ENCODE peak calls at places on chromosomes 16 and 17, in seven cellular contexts. Y is neuronal stem cell, O is SK-N-SH, C is astrocyte, G is GM23248, F is colonic mucosa, B is neural progenitor cell. W is an unnamed sample.

GRCh38 chr17:77269696-77270681 is 129.2 kb downstream of the SEC14L1 start:
- DNase-seq in Y (no peak), O (no peak), C (no peak), G (no peak), F (no peak), B (no peak), W (no peak)

GRCh38 chr16:88597856-88598491 is 27.8 kb downstream of the ZC3H18 start:
- DNase-seq in Y (no peak), O (no peak), C (no peak), G (no peak), F (no peak), B (no peak), W (no peak)

GRCh38 chr16:56671706-56672105 is 2.1 kb downstream of the MT1H start:
- DNase-seq in Y (no peak), O (no peak), C (no peak), G (peak), F (no peak), B (no peak), W (no peak)

GRCh38 chr17:61248399-61248798 is 151.2 kb upstream of the TBX2 start:
- DNase-seq in Y (no peak), O (peak), C (peak), G (peak), F (peak), B (no peak), W (no peak)

GRCh38 chr16:3696425-3697218 is 20.7 kb downstream of the TRAP1 start:
- DNase-seq in Y (no peak), O (no peak), C (peak), G (peak), F (no peak), B (no peak), W (peak)

GRCh38 chr17:77456271-77456950 is 315.6 kb downstream of the SEC14L1 start:
- DNase-seq in Y (no peak), O (no peak), C (no peak), G (no peak), F (no peak), B (no peak), W (no peak)

GRCh38 chr16:83802135-83802534 is 5.6 kb upstream of the HSBP1 start:
- DNase-seq in Y (no peak), O (no peak), C (peak), G (peak), F (no peak), B (no peak), W (peak)

GRCh38 chr17:41538565-41538991 is 10.5 kb upstream of the KRT19 start:
- DNase-seq in Y (no peak), O (no peak), C (no peak), G (peak), F (no peak), B (no peak), W (peak)

GRCh38 chr17:31880311-31880710 is 21.2 kb downstream of the UTP6 start:
- DNase-seq in Y (no peak), O (no peak), C (no peak), G (no peak), F (no peak), B (no peak), W (no peak)

GRCh38 chr17:80704381-80704819 is 159.8 kb downstream of the RPTOR start:
- DNase-seq in Y (no peak), O (no peak), C (peak), G (peak), F (no peak), B (no peak), W (no peak)

GRCh38 chr17:21174719-21175118 is 39.2 kb downstream of the TMEM11 start:
- DNase-seq in Y (no peak), O (peak), C (peak), G (peak), F (no peak), B (no peak), W (no peak)

DNA sequence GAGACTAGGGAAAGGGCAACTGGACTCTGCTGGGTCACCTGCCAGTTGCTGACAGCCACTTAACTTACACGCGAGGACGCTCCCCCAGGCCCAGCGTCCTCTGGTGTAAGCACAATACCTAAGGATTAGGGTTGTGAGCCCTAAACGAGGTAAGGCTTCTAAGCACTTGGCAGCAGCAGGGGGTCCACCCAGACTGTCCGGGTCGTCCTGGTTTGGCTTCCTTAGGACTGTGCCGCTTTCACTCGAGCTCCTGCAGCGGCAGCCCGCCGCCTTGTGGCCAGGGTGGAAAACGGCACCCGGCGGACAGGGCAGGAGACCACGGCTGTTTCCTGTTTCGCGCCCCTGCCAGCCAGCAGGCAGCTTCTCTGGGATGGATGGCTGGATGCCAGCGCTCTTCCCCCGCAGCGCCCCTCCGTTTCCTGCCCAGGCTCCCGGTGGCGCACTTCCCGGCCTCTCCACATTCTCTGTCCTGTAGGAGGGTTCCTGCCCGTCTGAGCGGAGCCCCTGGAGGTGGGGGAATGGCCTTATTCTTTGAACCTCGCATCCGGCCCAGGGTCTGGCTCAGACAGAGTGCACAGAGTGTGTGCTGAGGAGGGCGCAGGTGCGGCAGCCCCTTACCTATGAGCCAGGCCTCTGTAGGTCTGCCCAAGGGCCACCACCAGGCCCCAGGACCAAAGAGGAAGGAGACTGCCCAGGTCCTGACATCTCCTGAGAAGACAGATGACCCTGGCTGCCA is 47.0 kb upstream of the AMZ2 start:
- DNase-seq in Y (peak), O (peak), C (peak), G (peak), F (peak), B (peak), W (peak)
- H3K9ac ChIP-seq in Y (no peak), O (no peak), C (no peak), G (no peak), F (peak), B (no peak), W (no peak)

GRCh38 chr16:12168054-12169018 is 191.8 kb downstream of the SNX29 start:
- DNase-seq in Y (no peak), O (no peak), C (no peak), G (no peak), F (no peak), B (no peak), W (no peak)
- H3K9ac ChIP-seq in Y (no peak), O (no peak), C (no peak), G (no peak), F (no peak), B (no peak), W (no peak)

GRCh38 chr16:576197-576822 is 6.5 kb downstream of the PIGQ start:
- DNase-seq in Y (no peak), O (no peak), C (no peak), G (no peak), F (no peak), B (no peak), W (no peak)
- H3K9ac ChIP-seq in Y (peak), O (no peak), C (no peak), G (no peak), F (no peak), B (no peak), W (no peak)

GRCh38 chr16:50155925-50156324 is 2.8 kb downstream of the TENT4B start:
- DNase-seq in Y (no peak), O (no peak), C (no peak), G (no peak), F (no peak), B (no peak), W (no peak)

GRCh38 chr16:50153648-50154368 is 702 bp downstream of the TENT4B start:
- DNase-seq in Y (no peak), O (peak), C (no peak), G (peak), F (peak), B (peak), W (peak)

GRCh38 chr16:50152807-50153647 is at the start of gene TENT4B:
- DNase-seq in Y (peak), O (peak), C (peak), G (peak), F (peak), B (peak), W (peak)

GRCh38 chr16:50152386-50152806 is 710 bp upstream of the TENT4B start:
- DNase-seq in Y (no peak), O (no peak), C (peak), G (peak), F (peak), B (no peak), W (peak)

GRCh38 chr16:50154369-50154947 is 1.4 kb downstream of the TENT4B start:
- DNase-seq in Y (no peak), O (peak), C (no peak), G (peak), F (no peak), B (no peak), W (peak)
- H3K9ac ChIP-seq in Y (peak), O (peak), C (peak), G (peak), F (peak), B (peak), W (peak)

GRCh38 chr16:81097230-81097629 is 1.0 kb upstream of the GCSH start:
- DNase-seq in Y (no peak), O (no peak), C (no peak), G (no peak), F (no peak), B (no peak), W (no peak)

GRCh38 chr16:81094771-81095251 is 1.4 kb downstream of the GCSH start:
- DNase-seq in Y (no peak), O (no peak), C (peak), G (peak), F (no peak), B (no peak), W (no peak)

GRCh38 chr16:81095653-81095952 is 592 bp downstream of the GCSH start:
- DNase-seq in Y (no peak), O (no peak), C (no peak), G (no peak), F (no peak), B (no peak), W (no peak)

GRCh38 chr16:81095953-81096714 is at the start of gene GCSH:
- DNase-seq in Y (peak), O (peak), C (peak), G (peak), F (peak), B (peak), W (peak)

GRCh38 chr16:81096715-81097208 is 567 bp upstream of the GCSH start:
- DNase-seq in Y (no peak), O (no peak), C (no peak), G (no peak), F (peak), B (no peak), W (no peak)
- H3K9ac ChIP-seq in Y (no peak), O (no peak), C (no peak), G (no peak), F (no peak), B (no peak), W (peak)

W was measured in mammary epithelial cell.